ENCODE peak calls at places on chromosomes 1 and 21, in seven cellular contexts. M is skeletal muscle cell; K is SW480; Q is lung; W is body of pancreas; B is stomach; N is activated T-helper 1 cell treated with anti-CD3 and anti-CD28 coated beads, Interleukin-2, amount 50 U/mL, for 16 hours. T is an unnamed sample.

GRCh38 chr1:206540044-206540758 is 32.9 kb downstream of the RASSF5 start:
- DNase-seq in Q (peak; percentile 85), B (peak; percentile 94), M (no peak), K (no peak), W (peak; percentile 94), N (no peak), T (peak; percentile 79)

GRCh38 chr1:97901017-97901658 is 19.7 kb downstream of the DPYD start:
- DNase-seq in B (no peak), Q (no peak), K (no peak), M (no peak), W (no peak), N (no peak), T (no peak)

GRCh38 chr1:65791860-65792670 is 630 bp upstream of the PDE4B start:
- DNase-seq in W (no peak), N (no peak), Q (no peak), M (no peak), K (no peak), B (no peak), T (no peak)

GRCh38 chr1:198623920-198624647 is 14.8 kb upstream of the PTPRC start:
- DNase-seq in K (no peak), N (no peak), B (no peak), W (no peak), Q (no peak), M (peak; percentile 62), T (no peak)

GRCh38 chr21:34935452-34935851 is 113.7 kb downstream of the RUNX1 start:
- DNase-seq in K (peak; percentile 26), W (no peak), N (no peak), B (no peak), Q (no peak), M (no peak), T (no peak)

GRCh38 chr1:186957339-186957738 is 128.6 kb downstream of the PLA2G4A start:
- DNase-seq in B (no peak), N (no peak), M (peak; percentile 47), W (no peak), Q (no peak), K (no peak), T (no peak)

GRCh38 chr1:63147783-63148182 is 174.6 kb upstream of the FOXD3 start:
- DNase-seq in K (no peak), W (no peak), M (no peak), B (no peak), Q (no peak), N (no peak), T (no peak)

GRCh38 chr21:28540514-28540913 is 452.2 kb downstream of the LTN1 start:
- DNase-seq in N (no peak), Q (no peak), M (no peak), K (no peak), B (no peak), W (no peak), T (no peak)

GRCh38 chr1:10387611-10388386 is 11.1 kb upstream of the PGD start:
- DNase-seq in Q (no peak), M (peak; percentile 67), N (no peak), W (peak; percentile 20), B (no peak), K (no peak), T (peak; percentile 46)

GRCh38 chr1:41980872-41981653 is 62.3 kb upstream of the HIVEP3 start:
- DNase-seq in B (no peak), N (no peak), Q (no peak), W (no peak), M (no peak), K (no peak), T (no peak)

T was measured in ovary.